ENCODE peak calls at places on chromosomes 11 and 22, in ten cellular contexts. S is upper lobe of right lung, W is Calu3, K is T-helper 1 cell, V is hypothalamus, Y is epithelial cell of esophagus, J is Right ventricle myocardium superior, U is NCI-H187, M is ovary, D is substantia nigra. F is an unnamed sample.

GRCh38 chr11:66371627-66372415 is at the start of gene SLC29A2:
- DNase-seq in J (peak; percentile 83), U (peak; percentile 85), S (peak; percentile 95), W (peak; percentile 98), Y (peak; percentile 62), D (peak; percentile 74), K (peak; percentile 66), M (no peak), V (peak; percentile 48), F (peak; percentile 92)

GRCh38 chr11:67179892-67180490 is 60.9 kb downstream of the KDM2A start:
- DNase-seq in S (no peak), Y (no peak), W (no peak), V (no peak), J (no peak), D (no peak), U (no peak), K (no peak), M (no peak), F (no peak)

GRCh38 chr11:59429924-59430516 is 3.8 kb upstream of the OR5A2 start:
- DNase-seq in V (no peak), K (peak; percentile 32), J (no peak), Y (peak; percentile 70), M (no peak), W (peak; percentile 66), D (no peak), S (no peak), U (no peak), F (peak; percentile 27)

GRCh38 chr11:57802411-57802810 is 40.8 kb downstream of the CTNND1 start:
- DNase-seq in D (no peak), S (no peak), Y (no peak), V (no peak), J (no peak), U (no peak), W (no peak), K (no peak), M (no peak), F (no peak)

GRCh38 chr11:119417726-119418540 is 5.0 kb downstream of the THY1 start:
- DNase-seq in D (no peak), U (no peak), M (no peak), S (no peak), V (no peak), K (no peak), J (no peak), W (no peak), Y (peak; percentile 81), F (no peak)

GRCh38 chr22:19855504-19856409 is 1.1 kb upstream of the GNB1L start:
- DNase-seq in W (peak; percentile 49), D (peak; percentile 51), J (peak; percentile 64), M (peak; percentile 73), Y (peak; percentile 61), U (no peak), K (peak; percentile 30), S (peak; percentile 85), V (no peak), F (peak; percentile 74)

GRCh38 chr11:32830413-32830738 is 649 bp downstream of the PRRG4 start:
- DNase-seq in V (no peak), W (peak; percentile 63), D (no peak), S (no peak), M (no peak), J (no peak), U (no peak), K (no peak), Y (peak; percentile 78), F (peak; percentile 80)

GRCh38 chr11:18633256-18634139 is 644 bp downstream of the SPTY2D1 start:
- DNase-seq in Y (no peak), K (no peak), W (peak; percentile 2), S (no peak), D (no peak), M (no peak), U (no peak), J (no peak), V (no peak), F (no peak)

GRCh38 chr11:120178441-120179070 is 32.3 kb upstream of the OAF start:
- DNase-seq in V (no peak), K (no peak), S (peak; percentile 26), J (no peak), W (no peak), D (no peak), M (no peak), Y (no peak), U (no peak), F (no peak)

GRCh38 chr11:95674669-95675358 is 114.8 kb downstream of the FAM76B start:
- DNase-seq in K (no peak), Y (no peak), M (no peak), V (no peak), D (no peak), W (no peak), J (no peak), S (no peak), U (no peak), F (no peak)

GRCh38 chr11:83115551-83115950 is 41.4 kb upstream of the PCF11 start:
- DNase-seq in J (no peak), M (peak; percentile 35), V (no peak), Y (no peak), W (no peak), U (peak; percentile 12), D (no peak), S (no peak), K (no peak), F (no peak)

GRCh38 chr11:120121914-120122473 is 15.9 kb downstream of the TRIM29 start:
- DNase-seq in Y (peak; percentile 94), U (no peak), K (no peak), S (peak; percentile 78), M (no peak), V (no peak), J (no peak), D (no peak), W (peak; percentile 61), F (peak; percentile 52)

GRCh38 chr22:38416621-38417251 is 38.3 kb downstream of the KCNJ4 start:
- DNase-seq in V (no peak), M (no peak), U (no peak), S (peak; percentile 52), Y (no peak), D (no peak), W (no peak), J (peak; percentile 19), K (no peak), F (no peak)

GRCh38 chr11:88428959-88429358 is 91.4 kb upstream of the CTSC start:
- DNase-seq in M (no peak), S (no peak), D (no peak), Y (no peak), V (no peak), K (no peak), U (no peak), W (no peak), J (no peak), F (no peak)

GRCh38 chr11:492416-493226 is 14.4 kb downstream of the RNH1 start:
- DNase-seq in V (no peak), J (no peak), D (no peak), M (no peak), U (peak; percentile 51), W (no peak), Y (no peak), K (no peak), S (peak; percentile 60), F (no peak)

GRCh38 chr22:36097880-36098279 is 62.7 kb downstream of the APOL3 start:
- DNase-seq in D (no peak), Y (peak; percentile 62), S (no peak), W (no peak), M (no peak), J (no peak), U (no peak), V (no peak), K (no peak), F (no peak)

GRCh38 chr11:95638501-95638900 is 151.1 kb downstream of the FAM76B start:
- DNase-seq in J (no peak), Y (no peak), D (no peak), K (no peak), M (no peak), V (no peak), U (no peak), S (no peak), W (no peak), F (no peak)

GRCh38 chr22:38881464-38881871 is 9.5 kb upstream of the CBX6 start:
- DNase-seq in M (peak; percentile 88), U (no peak), W (no peak), Y (no peak), D (peak; percentile 50), K (no peak), V (no peak), S (no peak), J (no peak), F (peak; percentile 75)

GRCh38 chr11:77109236-77110019 is 6.8 kb downstream of the OMP start:
- DNase-seq in K (no peak), M (no peak), U (no peak), W (no peak), J (no peak), V (no peak), D (no peak), Y (no peak), S (no peak), F (no peak)

GRCh38 chr11:45771942-45772522 is 32.9 kb upstream of the SLC35C1 start:
- DNase-seq in D (peak; percentile 87), S (peak; percentile 94), J (peak; percentile 91), W (peak; percentile 92), M (peak; percentile 84), V (peak; percentile 84), Y (peak; percentile 79), U (peak; percentile 67), K (peak; percentile 71), F (peak; percentile 85)

GRCh38 chr11:64661146-64661545 is 61.9 kb downstream of the NRXN2 start:
- DNase-seq in J (peak; percentile 71), Y (peak; percentile 43), K (no peak), V (no peak), W (no peak), D (no peak), M (no peak), U (no peak), S (no peak), F (no peak)

GRCh38 chr11:76588455-76589325 is 81.9 kb downstream of the LRRC32 start:
- DNase-seq in K (peak; percentile 8), D (no peak), J (peak; percentile 86), Y (peak; percentile 12), W (no peak), M (peak; percentile 28), S (peak; percentile 72), U (no peak), V (no peak), F (no peak)

GRCh38 chr11:62607729-62608128 is 4.8 kb downstream of the EML3 start:
- DNase-seq in U (no peak), Y (no peak), D (no peak), V (no peak), M (no peak), S (no peak), J (peak; percentile 27), W (no peak), K (no peak), F (no peak)

GRCh38 chr11:9144828-9145227 is 53.4 kb upstream of the SCUBE2 start:
- DNase-seq in S (no peak), M (no peak), D (peak; percentile 15), Y (peak; percentile 57), J (no peak), K (no peak), W (no peak), V (no peak), U (no peak), F (no peak)

GRCh38 chr11:6402561-6402981 is 12.3 kb downstream of the SMPD1 start:
- DNase-seq in U (no peak), D (no peak), Y (no peak), V (no peak), K (peak; percentile 77), J (no peak), M (no peak), S (no peak), W (no peak), F (no peak)

GRCh38 chr11:75031771-75032549 is 43.2 kb downstream of the NEU3 start:
- DNase-seq in S (peak; percentile 87), V (peak; percentile 77), J (peak; percentile 78), W (peak; percentile 82), K (peak; percentile 53), Y (peak; percentile 76), D (peak; percentile 53), U (peak; percentile 35), M (peak; percentile 45), F (peak; percentile 74)

GRCh38 chr11:17478064-17478463 is 1.4 kb upstream of the ABCC8 start:
- DNase-seq in M (no peak), K (no peak), S (no peak), V (no peak), W (no peak), J (peak; percentile 19), Y (no peak), U (no peak), D (no peak), F (no peak)

GRCh38 chr22:22959147-22959827 is 71.7 kb downstream of the IGLL5 start:
- DNase-seq in K (peak; percentile 59), U (peak; percentile 43), Y (peak; percentile 75), V (peak; percentile 83), J (peak; percentile 70), D (peak; percentile 82), M (peak; percentile 82), S (no peak), W (peak; percentile 83), F (peak; percentile 69)

F was measured in body of pancreas.